ENCODE peak calls at places on chromosomes 16 and 17, in five cellular contexts. V, Q, R, I and M are unnamed samples.

GRCh38 chr17:11768106-11768505 is 169.8 kb downstream of the DNAH9 start:
- DNase-seq in V (no peak), Q (no peak), R (no peak), I (no peak), M (no peak)

GRCh38 chr17:58556833-58557250 is 42.4 kb upstream of the MTMR4 start:
- DNase-seq in V (no peak), Q (no peak), R (no peak), I (no peak), M (no peak)

GRCh38 chr16:49834496-49835009 is 21.4 kb downstream of the ZNF423 start:
- DNase-seq in V (peak; percentile 87), Q (no peak), R (no peak), I (no peak), M (no peak)

GRCh38 chr17:58415371-58416055 is 1.8 kb downstream of the RNF43 start:
- DNase-seq in V (no peak), Q (peak; percentile 76), R (no peak), I (no peak), M (no peak)

GRCh38 chr17:66636111-66636510 is 198.8 kb upstream of the CACNG5 start:
- DNase-seq in V (no peak), Q (no peak), R (no peak), I (peak; percentile 87), M (peak; percentile 51)

GRCh38 chr16:28188085-28188916 is 23.5 kb downstream of the XPO6 start:
- DNase-seq in V (no peak), Q (no peak), R (no peak), I (peak; percentile 89), M (no peak)

GRCh38 chr16:89175280-89176146 is 4.0 kb downstream of the CDH15 start:
- DNase-seq in V (no peak), Q (no peak), R (no peak), I (no peak), M (no peak)

GRCh38 chr16:85798901-85799496 is 345 bp downstream of the EMC8 start:
- DNase-seq in V (no peak), Q (peak; percentile 15), R (no peak), I (peak; percentile 28), M (peak; percentile 63)

GRCh38 chr16:4624827-4625616 is 396 bp downstream of the MGRN1 start:
- DNase-seq in V (peak; percentile 85), Q (peak; percentile 77), R (peak; percentile 79), I (peak; percentile 61), M (no peak)

GRCh38 chr17:8189041-8189710 is 804 bp downstream of the BORCS6 start:
- DNase-seq in V (no peak), Q (peak; percentile 37), R (peak; percentile 42), I (no peak), M (no peak)

GRCh38 chr17:8186446-8186786 is 3.6 kb downstream of the BORCS6 start:
- DNase-seq in V (no peak), Q (no peak), R (no peak), I (no peak), M (no peak)

GRCh38 chr17:8188408-8188839 is 1.6 kb downstream of the BORCS6 start:
- DNase-seq in V (no peak), Q (peak; percentile 13), R (peak; percentile 35), I (no peak), M (no peak)

GRCh38 chr17:8186787-8187516 is 3.0 kb downstream of the BORCS6 start:
- DNase-seq in V (peak; percentile 98), Q (peak; percentile 97), R (peak; percentile 90), I (peak; percentile 97), M (peak; percentile 30)

DNA sequence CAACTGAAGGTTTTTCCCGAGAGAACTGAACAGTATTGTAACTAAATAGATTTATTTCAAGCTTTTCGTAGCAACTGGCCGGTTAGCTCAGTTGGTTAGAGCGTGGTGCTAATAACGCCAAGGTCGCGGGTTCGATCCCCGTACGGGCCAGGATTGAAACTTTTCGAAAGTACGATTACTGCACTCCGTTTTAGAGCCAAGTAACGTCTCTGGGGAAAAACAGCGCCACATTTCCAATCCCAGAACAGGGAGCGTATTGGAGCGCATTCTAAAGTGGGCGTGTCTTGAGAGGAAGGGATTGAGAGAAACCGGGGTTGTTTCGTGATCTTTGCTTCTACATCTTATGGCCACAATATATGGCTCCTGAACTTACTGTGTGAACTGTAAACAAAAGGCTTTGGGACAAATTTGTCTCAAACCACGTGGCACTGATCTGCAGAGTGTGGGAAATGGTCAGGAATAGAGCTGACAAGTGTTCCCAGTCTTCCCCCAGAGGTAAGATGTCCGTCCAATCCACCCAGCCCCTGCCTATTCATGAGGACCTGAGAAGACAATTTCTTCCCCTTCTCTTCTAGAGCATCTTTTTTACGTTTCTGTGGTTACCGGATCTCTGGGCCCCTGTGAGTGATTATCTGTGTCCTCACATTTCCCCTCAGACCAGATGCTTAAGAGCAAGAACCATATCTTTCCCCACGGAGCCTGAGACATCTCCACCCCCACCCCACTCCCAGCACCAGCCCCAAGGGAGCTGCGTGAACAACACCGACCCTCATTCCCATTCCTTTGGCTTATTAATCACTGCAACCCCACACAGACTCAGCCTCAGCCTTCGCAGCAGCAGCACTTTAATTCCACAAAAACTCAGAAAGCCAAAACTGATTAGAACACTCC is 2.2 kb downstream of the BORCS6 start:
- DNase-seq in V (peak; percentile 97), Q (peak; percentile 96), R (peak; percentile 73), I (peak; percentile 100), M (peak; percentile 76)
- TF ChIP-seq POLR2A in V (peak; percentile 28), Q (peak; percentile 77), R (peak; percentile 19), I (peak; percentile 45), M (no peak)

GRCh38 chr16:72932677-72933335 is 115.1 kb downstream of the ZFHX3 start:
- DNase-seq in V (peak; percentile 60), Q (no peak), R (no peak), I (no peak), M (no peak)
- TF ChIP-seq POLR2A in V (no peak), Q (no peak), R (no peak), I (no peak), M (no peak)

GRCh38 chr17:78820122-78820792 is 20.4 kb downstream of the USP36 start:
- DNase-seq in V (no peak), Q (no peak), R (no peak), I (no peak), M (no peak)
- TF ChIP-seq POLR2A in V (no peak), Q (no peak), R (no peak), I (no peak), M (no peak)

GRCh38 chr16:54720259-54720658 is 210.4 kb upstream of the IRX5 start:
- DNase-seq in V (no peak), Q (no peak), R (no peak), I (no peak), M (no peak)
- TF ChIP-seq POLR2A in V (no peak), Q (no peak), R (no peak), I (no peak), M (no peak)

DNA sequence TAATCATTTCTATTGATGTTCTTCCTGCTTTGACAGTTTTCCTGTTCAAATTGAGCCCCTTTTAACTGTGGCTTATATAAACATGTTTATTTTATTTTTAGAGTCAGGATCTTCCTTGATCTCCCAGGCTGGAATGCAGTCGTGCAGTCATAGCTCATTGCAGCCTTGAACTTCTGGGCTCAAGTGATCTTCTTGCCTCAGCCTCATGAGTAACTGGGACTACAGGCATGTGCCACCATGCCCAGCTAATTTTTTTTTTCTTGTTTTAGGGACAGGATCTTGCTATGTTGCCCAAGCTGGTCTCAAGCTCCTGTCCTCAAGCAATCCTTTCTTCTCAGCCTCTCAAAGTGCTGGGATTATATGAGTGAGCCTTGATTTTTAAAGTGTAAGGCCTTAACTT is 14.7 kb downstream of the PHKB start:
- DNase-seq in V (no peak), Q (no peak), R (no peak), I (peak; percentile 49), M (no peak)
- TF ChIP-seq POLR2A in V (no peak), Q (no peak), R (no peak), I (no peak), M (no peak)